ENCODE peak calls at places on chromosomes 4 and X, in ten cellular contexts. One of them, this sample, is unnamed.

GRCh38 chrX:38515291-38515690 is 46.1 kb upstream of the TSPAN7 start:
- DNase-seq in lower lobe of right lung: no peak
- DNase-seq in OCI-LY7: no peak
- DNase-seq in fibroblast of lung: no peak
- DNase-seq in dorsolateral prefrontal cortex: no peak
- DNase-seq in PC-3: no peak
- DNase-seq in RWPE1: no peak
- DNase-seq in pancreas: no peak
- DNase-seq in H9: no peak
- DNase-seq in A549: no peak
- DNase-seq in this sample: no peak

GRCh38 chr4:5686338-5686737 is 22.0 kb downstream of the EVC2 start:
- DNase-seq in fibroblast of lung: no peak
- DNase-seq in PC-3: no peak
- DNase-seq in A549: no peak
- DNase-seq in lower lobe of right lung: no peak
- DNase-seq in H9: no peak
- DNase-seq in OCI-LY7: no peak
- DNase-seq in RWPE1: no peak
- DNase-seq in dorsolateral prefrontal cortex: no peak
- DNase-seq in pancreas: no peak
- DNase-seq in this sample: no peak

GRCh38 chr4:189124149-189124758 is 816.4 kb upstream of the FRG1 start:
- DNase-seq in lower lobe of right lung: no peak
- DNase-seq in RWPE1: peak
- DNase-seq in fibroblast of lung: peak
- DNase-seq in OCI-LY7: no peak
- DNase-seq in pancreas: no peak
- DNase-seq in H9: no peak
- DNase-seq in PC-3: peak
- DNase-seq in dorsolateral prefrontal cortex: peak
- DNase-seq in A549: peak
- DNase-seq in this sample: no peak

GRCh38 chr4:112979881-112980421 is 69.5 kb upstream of the ANK2 start:
- DNase-seq in RWPE1: no peak
- DNase-seq in H9: peak
- DNase-seq in A549: no peak
- DNase-seq in pancreas: no peak
- DNase-seq in PC-3: no peak
- DNase-seq in OCI-LY7: no peak
- DNase-seq in dorsolateral prefrontal cortex: no peak
- DNase-seq in fibroblast of lung: no peak
- DNase-seq in lower lobe of right lung: no peak
- DNase-seq in this sample: no peak

GRCh38 chrX:17638731-17639130 is 98.6 kb upstream of the SCML1 start:
- DNase-seq in lower lobe of right lung: no peak
- DNase-seq in A549: no peak
- DNase-seq in H9: no peak
- DNase-seq in PC-3: no peak
- DNase-seq in fibroblast of lung: no peak
- DNase-seq in dorsolateral prefrontal cortex: no peak
- DNase-seq in RWPE1: no peak
- DNase-seq in pancreas: no peak
- DNase-seq in OCI-LY7: no peak
- DNase-seq in this sample: no peak

GRCh38 chr4:2731907-2732314 is 24.2 kb downstream of the TNIP2 start:
- DNase-seq in pancreas: no peak
- DNase-seq in PC-3: no peak
- DNase-seq in fibroblast of lung: no peak
- DNase-seq in lower lobe of right lung: no peak
- DNase-seq in OCI-LY7: no peak
- DNase-seq in RWPE1: no peak
- DNase-seq in A549: no peak
- DNase-seq in H9: no peak
- DNase-seq in dorsolateral prefrontal cortex: peak
- DNase-seq in this sample: no peak

GRCh38 chr4:152643153-152644035 is 36.4 kb downstream of the TMEM154 start:
- DNase-seq in dorsolateral prefrontal cortex: no peak
- DNase-seq in OCI-LY7: peak
- DNase-seq in lower lobe of right lung: peak
- DNase-seq in RWPE1: no peak
- DNase-seq in H9: no peak
- DNase-seq in PC-3: no peak
- DNase-seq in A549: no peak
- DNase-seq in pancreas: no peak
- DNase-seq in fibroblast of lung: no peak
- DNase-seq in this sample: no peak

GRCh38 chr4:137510866-137511265 is 21.4 kb downstream of the PCDH18 start:
- DNase-seq in H9: no peak
- DNase-seq in A549: peak
- DNase-seq in fibroblast of lung: peak
- DNase-seq in RWPE1: peak
- DNase-seq in pancreas: no peak
- DNase-seq in lower lobe of right lung: no peak
- DNase-seq in dorsolateral prefrontal cortex: no peak
- DNase-seq in OCI-LY7: no peak
- DNase-seq in PC-3: peak
- DNase-seq in this sample: peak

GRCh38 chrX:69079278-69079677 is 86.0 kb downstream of the PJA1 start:
- DNase-seq in pancreas: no peak
- DNase-seq in RWPE1: no peak
- DNase-seq in dorsolateral prefrontal cortex: no peak
- DNase-seq in H9: no peak
- DNase-seq in PC-3: no peak
- DNase-seq in fibroblast of lung: no peak
- DNase-seq in lower lobe of right lung: no peak
- DNase-seq in OCI-LY7: no peak
- DNase-seq in A549: peak
- DNase-seq in this sample: no peak

GRCh38 chrX:69503228-69503834 is 795 bp upstream of the NALF2 start:
- DNase-seq in lower lobe of right lung: no peak
- DNase-seq in A549: peak
- DNase-seq in RWPE1: no peak
- DNase-seq in PC-3: no peak
- DNase-seq in H9: no peak
- DNase-seq in dorsolateral prefrontal cortex: peak
- DNase-seq in fibroblast of lung: no peak
- DNase-seq in pancreas: no peak
- DNase-seq in OCI-LY7: peak
- DNase-seq in this sample: no peak

GRCh38 chr4:77358315-77358928 is 201.4 kb downstream of the CCNG2 start:
- DNase-seq in lower lobe of right lung: no peak
- DNase-seq in fibroblast of lung: peak
- DNase-seq in H9: peak
- DNase-seq in pancreas: peak
- DNase-seq in OCI-LY7: peak
- DNase-seq in A549: peak
- DNase-seq in PC-3: peak
- DNase-seq in dorsolateral prefrontal cortex: no peak
- DNase-seq in RWPE1: peak
- DNase-seq in this sample: no peak

GRCh38 chr4:185657191-185657590 is 121.9 kb upstream of the PDLIM3 start:
- DNase-seq in pancreas: no peak
- DNase-seq in A549: no peak
- DNase-seq in RWPE1: no peak
- DNase-seq in lower lobe of right lung: no peak
- DNase-seq in PC-3: no peak
- DNase-seq in H9: no peak
- DNase-seq in fibroblast of lung: peak
- DNase-seq in dorsolateral prefrontal cortex: no peak
- DNase-seq in OCI-LY7: no peak
- DNase-seq in this sample: no peak

GRCh38 chr4:152109585-152110509 is 349.0 kb upstream of the GATB start:
- DNase-seq in H9: no peak
- DNase-seq in OCI-LY7: no peak
- DNase-seq in RWPE1: no peak
- DNase-seq in PC-3: no peak
- DNase-seq in lower lobe of right lung: no peak
- DNase-seq in dorsolateral prefrontal cortex: peak
- DNase-seq in fibroblast of lung: no peak
- DNase-seq in A549: no peak
- DNase-seq in pancreas: no peak
- DNase-seq in this sample: no peak

GRCh38 chr4:181078236-181078635 is 1165.0 kb upstream of the TENM3 start:
- DNase-seq in fibroblast of lung: peak
- DNase-seq in RWPE1: no peak
- DNase-seq in lower lobe of right lung: no peak
- DNase-seq in OCI-LY7: no peak
- DNase-seq in pancreas: no peak
- DNase-seq in dorsolateral prefrontal cortex: no peak
- DNase-seq in A549: no peak
- DNase-seq in H9: no peak
- DNase-seq in PC-3: no peak
- DNase-seq in this sample: no peak

DNA sequence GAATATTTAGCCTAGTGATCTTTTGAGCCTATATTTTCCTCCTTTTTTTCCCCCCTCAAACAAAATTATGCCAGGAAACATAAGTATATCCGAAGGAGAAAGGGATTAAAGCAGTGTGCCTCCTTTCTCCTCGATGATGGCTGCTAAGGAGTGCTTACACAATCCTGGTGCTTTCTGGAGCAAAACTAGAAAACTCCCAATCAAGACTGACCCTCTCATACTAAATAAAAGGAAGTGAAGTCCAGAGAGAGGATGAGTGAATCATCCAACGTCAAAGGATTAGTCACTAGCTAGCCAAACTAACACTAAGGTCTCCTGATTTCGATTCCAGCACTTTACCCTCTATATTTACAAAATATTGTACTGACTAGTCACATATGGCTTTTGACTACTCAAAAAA is 146.8 kb downstream of the PPP3CA start:
- DNase-seq in pancreas: no peak
- DNase-seq in fibroblast of lung: peak
- DNase-seq in dorsolateral prefrontal cortex: no peak
- DNase-seq in H9: no peak
- DNase-seq in OCI-LY7: no peak
- DNase-seq in A549: peak
- DNase-seq in lower lobe of right lung: no peak
- DNase-seq in RWPE1: peak
- DNase-seq in PC-3: peak
- DNase-seq in this sample: no peak
- H3K27ac ChIP-seq in pancreas: no peak
- H3K27ac ChIP-seq in fibroblast of lung: peak
- H3K27ac ChIP-seq in dorsolateral prefrontal cortex: no peak
- H3K27ac ChIP-seq in H9: no peak
- H3K27ac ChIP-seq in OCI-LY7: no peak
- H3K27ac ChIP-seq in A549: peak
- H3K27ac ChIP-seq in lower lobe of right lung: no peak
- H3K27ac ChIP-seq in RWPE1: no peak
- H3K27ac ChIP-seq in PC-3: peak
- H3K27ac ChIP-seq in this sample: no peak

DNA sequence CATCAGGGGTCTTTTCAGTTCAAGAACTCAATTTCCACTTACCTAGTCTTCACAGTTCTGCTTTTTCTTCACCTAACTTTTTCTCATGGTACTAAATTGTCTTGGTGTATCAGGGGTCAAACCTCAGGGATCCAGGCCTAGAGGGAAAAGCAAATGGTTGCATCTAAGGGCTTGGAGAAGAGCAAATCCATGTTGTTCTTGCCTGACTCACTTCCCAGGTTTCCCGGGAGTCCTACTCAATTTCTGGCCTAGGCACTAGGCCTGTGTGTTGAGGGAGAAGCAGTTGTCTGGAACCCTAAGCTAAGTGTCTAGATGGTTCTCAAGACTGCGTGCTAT is 191.9 kb upstream of the STK26 start:
- DNase-seq in dorsolateral prefrontal cortex: no peak
- DNase-seq in OCI-LY7: no peak
- DNase-seq in fibroblast of lung: no peak
- DNase-seq in RWPE1: no peak
- DNase-seq in pancreas: no peak
- DNase-seq in A549: no peak
- DNase-seq in H9: no peak
- DNase-seq in lower lobe of right lung: no peak
- DNase-seq in PC-3: no peak
- DNase-seq in this sample: no peak
- H3K27ac ChIP-seq in dorsolateral prefrontal cortex: peak
- H3K27ac ChIP-seq in OCI-LY7: no peak
- H3K27ac ChIP-seq in fibroblast of lung: no peak
- H3K27ac ChIP-seq in RWPE1: no peak
- H3K27ac ChIP-seq in pancreas: peak
- H3K27ac ChIP-seq in A549: peak
- H3K27ac ChIP-seq in H9: peak
- H3K27ac ChIP-seq in lower lobe of right lung: peak
- H3K27ac ChIP-seq in PC-3: peak
- H3K27ac ChIP-seq in this sample: peak

GRCh38 chrX:46580613-46581012 is 7.0 kb downstream of the CHST7 start:
- DNase-seq in lower lobe of right lung: no peak
- DNase-seq in OCI-LY7: no peak
- DNase-seq in H9: no peak
- DNase-seq in fibroblast of lung: no peak
- DNase-seq in pancreas: no peak
- DNase-seq in dorsolateral prefrontal cortex: no peak
- DNase-seq in PC-3: no peak
- DNase-seq in RWPE1: no peak
- DNase-seq in A549: no peak
- DNase-seq in this sample: no peak

GRCh38 chrX:46587158-46587557 is 13.6 kb downstream of the CHST7 start:
- DNase-seq in PC-3: no peak
- DNase-seq in lower lobe of right lung: no peak
- DNase-seq in OCI-LY7: no peak
- DNase-seq in RWPE1: no peak
- DNase-seq in H9: no peak
- DNase-seq in fibroblast of lung: peak
- DNase-seq in pancreas: no peak
- DNase-seq in A549: no peak
- DNase-seq in dorsolateral prefrontal cortex: no peak
- DNase-seq in this sample: no peak

GRCh38 chrX:46582325-46582724 is 8.8 kb downstream of the CHST7 start:
- DNase-seq in OCI-LY7: no peak
- DNase-seq in PC-3: peak
- DNase-seq in A549: no peak
- DNase-seq in pancreas: no peak
- DNase-seq in fibroblast of lung: peak
- DNase-seq in lower lobe of right lung: no peak
- DNase-seq in H9: no peak
- DNase-seq in dorsolateral prefrontal cortex: no peak
- DNase-seq in RWPE1: no peak
- DNase-seq in this sample: no peak

GRCh38 chrX:46579250-46579649 is 5.7 kb downstream of the CHST7 start:
- DNase-seq in dorsolateral prefrontal cortex: no peak
- DNase-seq in RWPE1: no peak
- DNase-seq in fibroblast of lung: no peak
- DNase-seq in lower lobe of right lung: no peak
- DNase-seq in OCI-LY7: no peak
- DNase-seq in A549: no peak
- DNase-seq in PC-3: no peak
- DNase-seq in pancreas: no peak
- DNase-seq in H9: no peak
- DNase-seq in this sample: no peak

GRCh38 chrX:46582964-46583363 is 9.4 kb downstream of the CHST7 start:
- DNase-seq in PC-3: no peak
- DNase-seq in pancreas: no peak
- DNase-seq in H9: no peak
- DNase-seq in OCI-LY7: no peak
- DNase-seq in RWPE1: peak
- DNase-seq in A549: peak
- DNase-seq in dorsolateral prefrontal cortex: no peak
- DNase-seq in fibroblast of lung: peak
- DNase-seq in lower lobe of right lung: no peak
- DNase-seq in this sample: no peak
- H3K27ac ChIP-seq in PC-3: no peak
- H3K27ac ChIP-seq in pancreas: no peak
- H3K27ac ChIP-seq in H9: no peak
- H3K27ac ChIP-seq in OCI-LY7: no peak
- H3K27ac ChIP-seq in RWPE1: peak
- H3K27ac ChIP-seq in A549: peak
- H3K27ac ChIP-seq in dorsolateral prefrontal cortex: peak
- H3K27ac ChIP-seq in fibroblast of lung: peak
- H3K27ac ChIP-seq in lower lobe of right lung: peak
- H3K27ac ChIP-seq in this sample: peak

GRCh38 chr4:140382732-140383131 is 9.3 kb downstream of the SCOC start:
- DNase-seq in lower lobe of right lung: no peak
- DNase-seq in PC-3: no peak
- DNase-seq in fibroblast of lung: no peak
- DNase-seq in RWPE1: no peak
- DNase-seq in pancreas: no peak
- DNase-seq in OCI-LY7: no peak
- DNase-seq in dorsolateral prefrontal cortex: no peak
- DNase-seq in H9: no peak
- DNase-seq in A549: no peak
- DNase-seq in this sample: no peak
- H3K27ac ChIP-seq in lower lobe of right lung: no peak
- H3K27ac ChIP-seq in PC-3: no peak
- H3K27ac ChIP-seq in fibroblast of lung: no peak
- H3K27ac ChIP-seq in RWPE1: no peak
- H3K27ac ChIP-seq in pancreas: no peak
- H3K27ac ChIP-seq in OCI-LY7: no peak
- H3K27ac ChIP-seq in dorsolateral prefrontal cortex: no peak
- H3K27ac ChIP-seq in H9: no peak
- H3K27ac ChIP-seq in A549: no peak
- H3K27ac ChIP-seq in this sample: no peak